ENCODE peak calls at places on chromosomes 13 and 19, in four cellular contexts. One of them, this sample, is unnamed.

GRCh38 chr19:5713228-5713627 is 6.7 kb downstream of the LONP1 start:
- DNase-seq in non-pigmented ciliary epithelial cell: no peak
- DNase-seq in kidney: no peak
- DNase-seq in mucosa of gallbladder: no peak
- DNase-seq in this sample: no peak

GRCh38 chr19:35845215-35846037 is 6.9 kb downstream of the NPHS1 start:
- DNase-seq in mucosa of gallbladder: no peak
- DNase-seq in non-pigmented ciliary epithelial cell: no peak
- DNase-seq in kidney: no peak
- DNase-seq in this sample: no peak

GRCh38 chr19:39412100-39412866 is at the start of gene PLEKHG2:
- DNase-seq in kidney: peak
- DNase-seq in non-pigmented ciliary epithelial cell: peak
- DNase-seq in mucosa of gallbladder: peak
- DNase-seq in this sample: peak

GRCh38 chr13:40102854-40103253 is 447.4 kb downstream of the COG6 start:
- DNase-seq in kidney: peak
- DNase-seq in non-pigmented ciliary epithelial cell: peak
- DNase-seq in mucosa of gallbladder: no peak
- DNase-seq in this sample: no peak

GRCh38 chr13:78649997-78650724 is 8.8 kb downstream of the OBI1 start:
- DNase-seq in mucosa of gallbladder: peak
- DNase-seq in kidney: no peak
- DNase-seq in non-pigmented ciliary epithelial cell: no peak
- DNase-seq in this sample: no peak

GRCh38 chr19:12779162-12779993 is 4.0 kb upstream of the HOOK2 start:
- DNase-seq in non-pigmented ciliary epithelial cell: no peak
- DNase-seq in mucosa of gallbladder: no peak
- DNase-seq in kidney: peak
- DNase-seq in this sample: peak

GRCh38 chr13:33845572-33846305 is 27.8 kb downstream of the RFC3 start:
- DNase-seq in non-pigmented ciliary epithelial cell: no peak
- DNase-seq in kidney: no peak
- DNase-seq in mucosa of gallbladder: no peak
- DNase-seq in this sample: no peak

GRCh38 chr19:12365372-12366162 is at the start of gene ZNF442:
- DNase-seq in kidney: peak
- DNase-seq in non-pigmented ciliary epithelial cell: peak
- DNase-seq in mucosa of gallbladder: peak
- DNase-seq in this sample: peak

GRCh38 chr19:30556230-30556711 is 184.1 kb downstream of the ZNF536 start:
- DNase-seq in kidney: no peak
- DNase-seq in mucosa of gallbladder: no peak
- DNase-seq in non-pigmented ciliary epithelial cell: no peak
- DNase-seq in this sample: no peak

GRCh38 chr13:43191561-43191960 is 168.2 kb downstream of the DNAJC15 start:
- DNase-seq in non-pigmented ciliary epithelial cell: no peak
- DNase-seq in kidney: no peak
- DNase-seq in mucosa of gallbladder: no peak
- DNase-seq in this sample: no peak

GRCh38 chr13:98187155-98187726 is 10.2 kb upstream of the RNF113B start:
- DNase-seq in kidney: no peak
- DNase-seq in mucosa of gallbladder: no peak
- DNase-seq in non-pigmented ciliary epithelial cell: no peak
- DNase-seq in this sample: no peak

GRCh38 chr19:14345364-14345763 is 35.9 kb upstream of the ADGRE5 start:
- DNase-seq in non-pigmented ciliary epithelial cell: no peak
- DNase-seq in kidney: no peak
- DNase-seq in mucosa of gallbladder: no peak
- DNase-seq in this sample: no peak

GRCh38 chr19:28425431-28425931 is 787.5 kb downstream of the UQCRFS1 start:
- DNase-seq in non-pigmented ciliary epithelial cell: peak
- DNase-seq in kidney: no peak
- DNase-seq in mucosa of gallbladder: no peak
- DNase-seq in this sample: no peak

GRCh38 chr19:19477705-19478383 is 37.5 kb downstream of the TSSK6 start:
- DNase-seq in mucosa of gallbladder: peak
- DNase-seq in non-pigmented ciliary epithelial cell: no peak
- DNase-seq in kidney: peak
- DNase-seq in this sample: no peak

GRCh38 chr13:21221268-21221667 is 44.8 kb downstream of the MRPL57 start:
- DNase-seq in mucosa of gallbladder: no peak
- DNase-seq in non-pigmented ciliary epithelial cell: no peak
- DNase-seq in kidney: no peak
- DNase-seq in this sample: no peak

GRCh38 chr13:101490400-101491015 is 38.0 kb downstream of the ITGBL1 start:
- DNase-seq in mucosa of gallbladder: no peak
- DNase-seq in non-pigmented ciliary epithelial cell: no peak
- DNase-seq in kidney: no peak
- DNase-seq in this sample: no peak

GRCh38 chr19:45955905-45956608 is 17.6 kb downstream of the NOVA2 start:
- DNase-seq in kidney: peak
- DNase-seq in non-pigmented ciliary epithelial cell: no peak
- DNase-seq in mucosa of gallbladder: peak
- DNase-seq in this sample: no peak

GRCh38 chr13:73056054-73056962 is 2.5 kb upstream of the KLF5 start:
- DNase-seq in non-pigmented ciliary epithelial cell: peak
- DNase-seq in kidney: no peak
- DNase-seq in mucosa of gallbladder: no peak
- DNase-seq in this sample: no peak

GRCh38 chr13:44218501-44219240 is 155.0 kb upstream of the SERP2 start:
- DNase-seq in mucosa of gallbladder: peak
- DNase-seq in kidney: peak
- DNase-seq in non-pigmented ciliary epithelial cell: no peak
- DNase-seq in this sample: peak

GRCh38 chr13:48626077-48626449 is 27.7 kb upstream of the CYSLTR2 start:
- DNase-seq in mucosa of gallbladder: peak
- DNase-seq in kidney: no peak
- DNase-seq in non-pigmented ciliary epithelial cell: peak
- DNase-seq in this sample: peak

GRCh38 chr13:67829641-67830040 is 599.5 kb upstream of the PCDH9 start:
- DNase-seq in non-pigmented ciliary epithelial cell: no peak
- DNase-seq in mucosa of gallbladder: no peak
- DNase-seq in kidney: no peak
- DNase-seq in this sample: no peak